ENCODE peak calls at places on chromosomes 4 and X, in six cellular contexts. O, F, M, S, E and V are unnamed samples.

GRCh38 chr4:1327526-1328266 is 19.3 kb upstream of the UVSSA start:
- DNase-seq in E (no peak), S (no peak), O (no peak), F (peak; percentile 5), M (no peak), V (no peak)

GRCh38 chrX:49040376-49040955 is 2.7 kb downstream of the TFE3 start:
- DNase-seq in O (no peak), F (no peak), M (peak; percentile 38), S (no peak), E (no peak), V (no peak)

GRCh38 chrX:64334467-64334866 is 60.8 kb downstream of the MTMR8 start:
- DNase-seq in M (no peak), E (no peak), F (no peak), O (peak; percentile 26), S (no peak), V (no peak)

GRCh38 chr4:57854748-57855147 is 744.6 kb upstream of the IGFBP7 start:
- DNase-seq in F (no peak), E (no peak), O (no peak), S (no peak), M (peak; percentile 1), V (no peak)

GRCh38 chrX:150935466-150935865 is 37.0 kb upstream of the CD99L2 start:
- DNase-seq in S (no peak), M (peak; percentile 6), O (no peak), E (no peak), F (no peak), V (no peak)

GRCh38 chr4:53376900-53377299 is 541 bp upstream of the FIP1L1 start:
- DNase-seq in M (peak; percentile 3), S (no peak), E (no peak), F (no peak), O (no peak), V (no peak)

GRCh38 chr4:168741281-168742173 is 244.7 kb downstream of the PALLD start:
- DNase-seq in O (no peak), E (no peak), S (no peak), F (no peak), M (no peak), V (no peak)

GRCh38 chrX:38726596-38726995 is 74.7 kb upstream of the MID1IP1 start:
- DNase-seq in E (no peak), F (no peak), M (peak; percentile 48), S (no peak), O (peak; percentile 19), V (no peak)

GRCh38 chr4:20625460-20625859 is 74.8 kb upstream of the PACRGL start:
- DNase-seq in S (no peak), F (peak; percentile 16), O (no peak), M (no peak), E (no peak), V (no peak)

GRCh38 chr4:56321246-56321645 is 66.0 kb downstream of the AASDH start:
- DNase-seq in F (no peak), S (no peak), O (no peak), E (no peak), M (peak; percentile 7), V (no peak)

GRCh38 chrX:20029728-20030127 is 38.9 kb upstream of the BCLAF3 start:
- DNase-seq in E (no peak), O (peak; percentile 61), F (no peak), M (no peak), S (no peak), V (no peak)

GRCh38 chr4:909821-910220 is 22.3 kb downstream of the GAK start:
- DNase-seq in S (no peak), E (no peak), M (no peak), F (peak; percentile 3), O (no peak), V (no peak)

GRCh38 chr4:150849016-150849415 is 166.1 kb downstream of the LRBA start:
- DNase-seq in O (no peak), M (no peak), F (no peak), S (no peak), E (no peak), V (no peak)

GRCh38 chr4:189787216-189788031 is 153.2 kb upstream of the FRG1 start:
- DNase-seq in F (no peak), S (no peak), E (no peak), O (no peak), M (no peak), V (no peak)

GRCh38 chr4:47623916-47624554 is 139.0 kb downstream of the ATP10D start:
- DNase-seq in S (no peak), F (no peak), M (peak; percentile 79), E (no peak), O (no peak), V (no peak)

GRCh38 chr4:16508968-16509367 is 282.7 kb upstream of the TAPT1 start:
- DNase-seq in M (no peak), S (no peak), E (no peak), F (no peak), O (no peak), V (no peak)

GRCh38 chr4:38872620-38873019 is 5.0 kb downstream of the FAM114A1 start:
- DNase-seq in F (no peak), E (no peak), O (peak; percentile 61), M (peak; percentile 34), S (no peak), V (no peak)

GRCh38 chr4:154208424-154208823 is 283.2 kb downstream of the DCHS2 start:
- DNase-seq in F (no peak), S (no peak), M (no peak), O (peak; percentile 7), E (no peak), V (no peak)

GRCh38 chrX:3609800-3610199 is 103.6 kb downstream of the PRKX start:
- DNase-seq in E (no peak), F (no peak), O (no peak), S (no peak), M (peak; percentile 48), V (no peak)

GRCh38 chr4:6773106-6773505 is 9.4 kb upstream of the KIAA0232 start:
- DNase-seq in M (no peak), F (no peak), E (no peak), O (no peak), S (no peak), V (no peak)

GRCh38 chrX:40423299-40423698 is 157.5 kb upstream of the ATP6AP2 start:
- DNase-seq in F (no peak), O (no peak), E (no peak), S (no peak), M (peak; percentile 24), V (no peak)

GRCh38 chrX:118188977-118189376 is 72.4 kb upstream of the KLHL13 start:
- DNase-seq in S (no peak), M (peak; percentile 29), E (no peak), F (no peak), O (no peak), V (no peak)

GRCh38 chr4:35325908-35326453 is 918.3 kb downstream of the ARAP2 start:
- DNase-seq in O (no peak), M (no peak), F (no peak), S (no peak), E (no peak), V (no peak)

GRCh38 chr4:141432000-141432712 is 204.2 kb upstream of the IL15 start:
- DNase-seq in M (peak; percentile 55), E (no peak), O (no peak), S (no peak), F (no peak), V (no peak)

GRCh38 chr4:4417886-4418285 is 31.0 kb downstream of the NSG1 start:
- DNase-seq in O (no peak), E (peak; percentile 38), S (no peak), F (no peak), M (no peak), V (no peak)

GRCh38 chrX:52270453-52271116 is 85.9 kb downstream of the MAGED4 start:
- DNase-seq in E (no peak), O (no peak), M (no peak), F (no peak), S (no peak), V (no peak)

GRCh38 chrX:121254336-121254735 is 206.9 kb downstream of the GLUD2 start:
- DNase-seq in F (no peak), S (no peak), M (peak; percentile 17), E (no peak), O (no peak), V (no peak)

GRCh38 chr4:76950052-76950845 is 697 bp downstream of the SEPTIN11 start:
- DNase-seq in E (peak; percentile 80), S (peak; percentile 45), O (peak; percentile 65), M (peak; percentile 54), F (peak; percentile 64), V (peak; percentile 89)

GRCh38 chr4:100019821-100020220 is 69.7 kb upstream of the H2AZ1 start:
- DNase-seq in S (no peak), M (no peak), E (no peak), F (no peak), O (no peak), V (no peak)

GRCh38 chr4:137740192-137740591 is 207.9 kb upstream of the PCDH18 start:
- DNase-seq in O (no peak), E (no peak), F (no peak), M (peak; percentile 12), S (no peak), V (no peak)

GRCh38 chr4:151766691-151767090 is 5.9 kb upstream of the GATB start:
- DNase-seq in S (no peak), F (no peak), O (no peak), E (no peak), M (no peak), V (no peak)

GRCh38 chrX:45768666-45769065 is 568.0 kb upstream of the DIPK2B start:
- DNase-seq in F (no peak), M (no peak), S (no peak), O (no peak), E (no peak), V (no peak)

GRCh38 chrX:45771114-45771513 is 570.4 kb upstream of the DIPK2B start:
- DNase-seq in F (no peak), S (peak; percentile 73), O (peak; percentile 68), E (no peak), M (peak; percentile 79), V (no peak)

GRCh38 chrX:45771560-45772340 is 571.1 kb upstream of the DIPK2B start:
- DNase-seq in S (no peak), F (no peak), M (peak; percentile 63), O (no peak), E (no peak), V (peak; percentile 79)

GRCh38 chrX:45767021-45767491 is 566.4 kb upstream of the DIPK2B start:
- DNase-seq in F (no peak), S (no peak), O (no peak), M (peak; percentile 73), E (no peak), V (no peak)

GRCh38 chrX:45769919-45770582 is 569.4 kb upstream of the DIPK2B start:
- DNase-seq in F (peak; percentile 59), M (peak; percentile 90), O (peak; percentile 76), S (peak; percentile 83), E (peak; percentile 80), V (peak; percentile 86)
- H3K27ac ChIP-seq in F (peak overlapping the region; percentile 41), M (no peak overlapping the region), O (peak overlapping the region; percentile 91), S (peak overlapping the region; percentile 81), E (peak overlapping the region; percentile 60), V (peak overlapping the region; percentile 90)

GRCh38 chr4:68346461-68346860 is 3.4 kb downstream of the YTHDC1 start:
- DNase-seq in S (no peak), F (no peak), E (no peak), M (no peak), O (peak; percentile 23), V (no peak)
- H3K4me3 ChIP-seq in S (no peak overlapping the region), F (peak overlapping the region; percentile 96), E (peak overlapping the region; percentile 32), M (peak overlapping the region; percentile 99), O (peak overlapping the region; percentile 68), V (no peak overlapping the region)

GRCh38 chrX:136049608-136050007 is 64.4 kb downstream of the SLC9A6 start:
- DNase-seq in F (no peak), O (no peak), E (no peak), M (no peak), S (no peak), V (no peak)
- H3K27ac ChIP-seq in F (no peak overlapping the region), O (no peak overlapping the region), E (no peak overlapping the region), M (no peak overlapping the region), S (no peak overlapping the region), V (no peak overlapping the region)

GRCh38 chr4:65316534-65316933 is 353.8 kb downstream of the EPHA5 start:
- DNase-seq in S (no peak), O (no peak), M (no peak), F (no peak), E (no peak), V (no peak)
- H3K4me3 ChIP-seq in S (no peak overlapping the region), O (no peak overlapping the region), M (no peak overlapping the region), F (no peak overlapping the region), E (no peak overlapping the region), V (no peak overlapping the region)